ENCODE peak calls at places on chromosomes 12 and 14, in five cellular contexts. Y is K562, U is stomach, H is A549, K is sigmoid colon. W is an unnamed sample.

GRCh38 chr12:118330421-118331018 is 42.2 kb downstream of the TAOK3 start:
- DNase-seq in Y (peak; percentile 81), U (no peak), H (no peak), K (no peak), W (no peak)

GRCh38 chr12:63844391-63845341 is at the start of gene SRGAP1:
- DNase-seq in Y (peak; percentile 27), U (peak; percentile 52), H (no peak), K (peak; percentile 86), W (peak; percentile 62)

GRCh38 chr14:90551733-90552464 is 155.1 kb downstream of the CALM1 start:
- DNase-seq in Y (no peak), U (peak; percentile 40), H (no peak), K (peak; percentile 86), W (no peak)

GRCh38 chr14:87205811-87206210 is 787.2 kb downstream of the GALC start:
- DNase-seq in Y (no peak), U (no peak), H (no peak), K (no peak), W (no peak)

GRCh38 chr12:59911516-59911915 is 315.7 kb downstream of the SLC16A7 start:
- DNase-seq in Y (no peak), U (no peak), H (no peak), K (no peak), W (no peak)

GRCh38 chr14:100523536-100524025 is 63.6 kb downstream of the BEGAIN start:
- DNase-seq in Y (no peak), U (no peak), H (no peak), K (peak; percentile 18), W (no peak)

GRCh38 chr12:93889516-93890202 is 212.5 kb downstream of the CRADD start:
- DNase-seq in Y (no peak), U (no peak), H (no peak), K (no peak), W (no peak)

GRCh38 chr12:57236224-57236924 is 6.9 kb downstream of the SHMT2 start:
- DNase-seq in Y (no peak), U (no peak), H (no peak), K (no peak), W (no peak)

GRCh38 chr12:57154804-57155434 is 7.5 kb upstream of the LRP1-AS start:
- DNase-seq in Y (no peak), U (no peak), H (no peak), K (no peak), W (no peak)

GRCh38 chr14:67579040-67579439 is 21.0 kb downstream of the PIGH start:
- DNase-seq in Y (no peak), U (no peak), H (no peak), K (peak; percentile 22), W (no peak)

GRCh38 chr12:28787151-28787550 is 361.9 kb upstream of the FAR2 start:
- DNase-seq in Y (no peak), U (no peak), H (no peak), K (no peak), W (no peak)

GRCh38 chr14:23483216-23483854 is 13.8 kb downstream of the NGDN start:
- DNase-seq in Y (peak; percentile 43), U (no peak), H (peak; percentile 60), K (no peak), W (no peak)

GRCh38 chr12:105659355-105660075 is 329.0 kb downstream of the C12orf75 start:
- DNase-seq in Y (no peak), U (no peak), H (no peak), K (no peak), W (no peak)

GRCh38 chr14:38553586-38553985 is 297.7 kb upstream of the CLEC14A start:
- DNase-seq in Y (no peak), U (no peak), H (no peak), K (no peak), W (no peak)

GRCh38 chr12:88946377-88946997 is 366.2 kb upstream of the KITLG start:
- DNase-seq in Y (no peak), U (no peak), H (no peak), K (no peak), W (no peak)

GRCh38 chr12:50404307-50404706 is 3.6 kb downstream of the LARP4 start:
- DNase-seq in Y (no peak), U (no peak), H (no peak), K (no peak), W (no peak)

GRCh38 chr12:97960225-97960624 is 497.6 kb downstream of the RMST start:
- DNase-seq in Y (no peak), U (no peak), H (no peak), K (no peak), W (no peak)

GRCh38 chr12:948238-948637 is 1.3 kb downstream of the RAD52 start:
- DNase-seq in Y (no peak), U (peak; percentile 18), H (no peak), K (no peak), W (peak; percentile 52)

GRCh38 chr14:81018714-81019512 is 63.5 kb downstream of the TSHR start:
- DNase-seq in Y (no peak), U (no peak), H (no peak), K (no peak), W (no peak)

GRCh38 chr14:35400707-35401421 is 3.7 kb downstream of the NFKBIA start:
- DNase-seq in Y (no peak), U (no peak), H (no peak), K (peak; percentile 63), W (peak; percentile 33)

GRCh38 chr12:100404769-100405407 is 48.0 kb downstream of the SLC17A8 start:
- DNase-seq in Y (peak; percentile 56), U (peak; percentile 34), H (no peak), K (no peak), W (peak; percentile 26)

GRCh38 chr14:25048170-25049126 is 1.5 kb downstream of the STXBP6 start:
- DNase-seq in Y (peak; percentile 39), U (peak; percentile 34), H (no peak), K (peak; percentile 89), W (peak; percentile 25)

GRCh38 chr14:94650806-94651805 is 38.9 kb downstream of the SERPINA3 start:
- DNase-seq in Y (no peak), U (no peak), H (no peak), K (peak; percentile 54), W (no peak)

GRCh38 chr12:67710582-67710981 is 62.0 kb downstream of the DYRK2 start:
- DNase-seq in Y (no peak), U (peak; percentile 59), H (peak; percentile 9), K (no peak), W (peak; percentile 83)

GRCh38 chr12:62799126-62799736 is 135.7 kb downstream of the PPM1H start:
- DNase-seq in Y (peak; percentile 69), U (peak; percentile 51), H (peak; percentile 60), K (no peak), W (peak; percentile 42)

GRCh38 chr12:96548384-96548783 is 59.0 kb downstream of the CFAP54 start:
- DNase-seq in Y (no peak), U (no peak), H (no peak), K (no peak), W (no peak)

GRCh38 chr12:109710747-109711595 is 2.7 kb upstream of the FAM222A start:
- DNase-seq in Y (no peak), U (no peak), H (peak; percentile 48), K (no peak), W (no peak)

GRCh38 chr14:70905316-70905715 is 1.9 kb upstream of the PCNX1 start:
- DNase-seq in Y (no peak), U (no peak), H (no peak), K (no peak), W (peak; percentile 16)

GRCh38 chr12:106342397-106343212 is 14.9 kb upstream of the POLR3B start:
- DNase-seq in Y (no peak), U (peak; percentile 49), H (peak; percentile 25), K (peak; percentile 89), W (peak; percentile 54)

GRCh38 chr12:109432431-109432830 is 44.7 kb downstream of the KCTD10 start:
- DNase-seq in Y (no peak), U (no peak), H (no peak), K (no peak), W (no peak)

GRCh38 chr12:65948320-65949008 is 124.2 kb downstream of the HMGA2 start:
- DNase-seq in Y (no peak), U (peak; percentile 50), H (peak; percentile 18), K (peak; percentile 75), W (peak; percentile 26)

GRCh38 chr14:65551019-65551643 is 138.6 kb downstream of the FUT8 start:
- DNase-seq in Y (peak; percentile 3), U (no peak), H (no peak), K (no peak), W (no peak)

GRCh38 chr12:64893961-64894360 is 69.5 kb downstream of the TBC1D30 start:
- DNase-seq in Y (no peak), U (no peak), H (no peak), K (no peak), W (no peak)

GRCh38 chr14:67650161-67650560 is 24.3 kb downstream of the VTI1B start:
- DNase-seq in Y (no peak), U (no peak), H (no peak), K (no peak), W (no peak)

GRCh38 chr12:55847603-55848329 is 5.0 kb upstream of the MMP19 start:
- DNase-seq in Y (peak; percentile 76), U (peak; percentile 66), H (no peak), K (peak; percentile 98), W (peak; percentile 78)

GRCh38 chr12:102298022-102298421 is 100.4 kb upstream of the PMCH start:
- DNase-seq in Y (no peak), U (no peak), H (no peak), K (no peak), W (no peak)

GRCh38 chr14:54722791-54723432 is 156.0 kb downstream of the SAMD4A start:
- DNase-seq in Y (no peak), U (no peak), H (peak; percentile 31), K (no peak), W (no peak)

DNA sequence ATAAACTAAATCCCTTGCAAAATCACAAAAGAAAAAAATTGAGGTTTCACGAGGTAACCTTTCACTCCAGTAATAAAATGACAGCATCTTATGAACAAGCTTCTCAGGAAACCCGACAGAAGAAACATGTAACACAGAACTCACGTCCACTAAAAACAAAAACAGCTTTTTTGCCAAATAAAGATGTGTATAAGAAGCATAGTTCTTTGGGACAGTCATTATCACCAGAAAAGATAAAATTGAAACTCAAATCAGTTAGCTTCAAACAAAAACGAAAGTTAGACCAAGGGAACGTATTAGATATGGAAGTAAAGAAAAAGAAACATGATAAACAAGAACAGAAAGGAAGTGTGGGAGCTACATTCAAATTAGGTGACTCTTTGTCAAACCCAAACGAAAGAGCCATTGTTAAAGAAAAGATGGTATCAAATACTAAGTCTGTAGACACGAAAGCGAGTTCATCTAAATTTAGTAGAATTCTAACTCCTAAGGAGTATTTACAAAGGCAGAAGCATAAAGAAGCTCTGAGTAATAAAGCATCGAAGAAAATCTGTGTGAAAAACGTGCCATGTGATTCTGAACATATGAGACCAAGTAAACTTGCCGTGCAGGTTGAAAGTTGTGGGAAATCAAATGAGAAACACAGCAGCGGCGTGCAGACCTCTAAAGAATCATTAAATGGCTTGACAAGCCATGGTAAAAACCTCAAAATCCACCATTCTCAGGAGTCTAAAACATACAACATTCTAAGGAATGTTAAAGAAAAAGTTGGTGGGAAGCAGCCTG is 25.8 kb downstream of the RESF1 start:
- DNase-seq in Y (no peak), U (no peak), H (no peak), K (no peak), W (no peak)
- H3K9me3 ChIP-seq in Y (peaks cover 58% of the 10 kb centered on the region), U (peaks cover 6% of the 10 kb centered on the region), H (peaks cover 41% of the 10 kb centered on the region), K (no peaks in the 10 kb centered on the region), W (peaks cover 13% of the 10 kb centered on the region)

GRCh38 chr12:45192041-45192695 is 23.7 kb upstream of the ANO6 start:
- DNase-seq in Y (peak; percentile 21), U (no peak), H (peak; percentile 62), K (no peak), W (no peak)
- TF ChIP-seq EP300 in Y (no peak), U (no peak), H (no peak), K (no peak), W (no peak)

GRCh38 chr14:60164717-60165546 is at the start of gene DHRS7:
- DNase-seq in Y (peak; percentile 83), U (peak; percentile 85), H (peak; percentile 76), K (peak; percentile 91), W (peak; percentile 86)
- TF ChIP-seq POLR2A in Y (peak; percentile 66), U (no peak), H (peak; percentile 83), K (peak; percentile 55), W (peak; percentile 74)

GRCh38 chr14:77902806-77903205 is 102.9 kb downstream of the ADCK1 start:
- DNase-seq in Y (no peak), U (no peak), H (no peak), K (no peak), W (no peak)
- H3K9me3 ChIP-seq in Y (no peaks in the 10 kb centered on the region), U (no peaks in the 10 kb centered on the region), H (no peaks in the 10 kb centered on the region), K (no peaks in the 10 kb centered on the region), W (no peaks in the 10 kb centered on the region)